ENCODE peak calls at places on chromosomes 5 and 9, in four cellular contexts. A is K562, V is H1, X is HepG2. D is an unnamed sample.

GRCh38 chr5:164296603-164297080 is 791.2 kb downstream of the MAT2B start:
- DNase-seq in V (peak; percentile 57), X (no peak), A (no peak), D (no peak)

GRCh38 chr9:82722556-82722955 is 340.4 kb downstream of the RASEF start:
- DNase-seq in V (no peak), X (no peak), A (no peak), D (no peak)

GRCh38 chr5:124349931-124350330 is 396.5 kb downstream of the ZNF608 start:
- DNase-seq in V (no peak), A (no peak), X (no peak), D (no peak)

GRCh38 chr5:5929231-5929630 is 449.1 kb downstream of the MED10 start:
- DNase-seq in X (no peak), V (no peak), A (no peak), D (no peak)

GRCh38 chr9:104682642-104683041 is 11.7 kb upstream of the OR13D1 start:
- DNase-seq in V (no peak), X (peak; percentile 57), A (peak; percentile 16), D (peak; percentile 21)

GRCh38 chr9:93194584-93194983 is 10.6 kb downstream of the WNK2 start:
- DNase-seq in X (no peak), V (no peak), A (no peak), D (no peak)

GRCh38 chr5:91651704-91652103 is 268.6 kb upstream of the ARRDC3 start:
- DNase-seq in X (no peak), V (no peak), A (no peak), D (no peak)

GRCh38 chr5:171580506-171581265 is 161.2 kb downstream of the FGF18 start:
- DNase-seq in X (no peak), V (no peak), A (no peak), D (no peak)

GRCh38 chr9:92735907-92736600 is 28.6 kb downstream of the BICD2 start:
- DNase-seq in V (no peak), A (no peak), X (no peak), D (no peak)

GRCh38 chr5:15966066-15966640 is 213.4 kb downstream of the MARCHF11 start:
- DNase-seq in V (no peak), X (no peak), A (no peak), D (no peak)

GRCh38 chr5:163580516-163580915 is 75.1 kb downstream of the MAT2B start:
- DNase-seq in X (no peak), V (no peak), A (no peak), D (no peak)

GRCh38 chr5:19920761-19921160 is 67.2 kb downstream of the CDH18 start:
- DNase-seq in A (no peak), X (no peak), V (no peak), D (no peak)

GRCh38 chr9:126487856-126488255 is 125.9 kb upstream of the LMX1B start:
- DNase-seq in X (no peak), V (no peak), A (no peak), D (no peak)

GRCh38 chr9:35028341-35028740 is 38.8 kb downstream of the DNAJB5 start:
- DNase-seq in V (no peak), A (no peak), X (no peak), D (no peak)
- TF ChIP-seq RNF2 in V (no peak), A (no peak), X (no peak), D (no peak)

GRCh38 chr5:148809781-148810524 is 16.5 kb upstream of the ADRB2 start:
- DNase-seq in X (no peak), A (no peak), V (no peak), D (no peak)

GRCh38 chr5:148806520-148806931 is 19.9 kb upstream of the ADRB2 start:
- DNase-seq in A (peak; percentile 64), V (no peak), X (no peak), D (no peak)

GRCh38 chr5:148805323-148806290 is 20.8 kb upstream of the ADRB2 start:
- DNase-seq in V (no peak), A (peak; percentile 45), X (no peak), D (no peak)

GRCh38 chr5:148808864-148809642 is 17.4 kb upstream of the ADRB2 start:
- DNase-seq in X (no peak), A (no peak), V (no peak), D (no peak)

GRCh38 chr5:148807845-148808244 is 18.6 kb upstream of the ADRB2 start:
- DNase-seq in A (peak; percentile 24), X (no peak), V (no peak), D (no peak)
- TF ChIP-seq RNF2 in A (no peak), X (no peak), V (no peak), D (no peak)

GRCh38 chr5:139422307-139422893 is 16.9 kb downstream of the DNAJC18 start:
- DNase-seq in V (no peak), A (peak; percentile 80), X (peak; percentile 66), D (peak; percentile 69)
- TF ChIP-seq RNF2 in V (no peak), A (no peak), X (no peak), D (no peak)

DNA sequence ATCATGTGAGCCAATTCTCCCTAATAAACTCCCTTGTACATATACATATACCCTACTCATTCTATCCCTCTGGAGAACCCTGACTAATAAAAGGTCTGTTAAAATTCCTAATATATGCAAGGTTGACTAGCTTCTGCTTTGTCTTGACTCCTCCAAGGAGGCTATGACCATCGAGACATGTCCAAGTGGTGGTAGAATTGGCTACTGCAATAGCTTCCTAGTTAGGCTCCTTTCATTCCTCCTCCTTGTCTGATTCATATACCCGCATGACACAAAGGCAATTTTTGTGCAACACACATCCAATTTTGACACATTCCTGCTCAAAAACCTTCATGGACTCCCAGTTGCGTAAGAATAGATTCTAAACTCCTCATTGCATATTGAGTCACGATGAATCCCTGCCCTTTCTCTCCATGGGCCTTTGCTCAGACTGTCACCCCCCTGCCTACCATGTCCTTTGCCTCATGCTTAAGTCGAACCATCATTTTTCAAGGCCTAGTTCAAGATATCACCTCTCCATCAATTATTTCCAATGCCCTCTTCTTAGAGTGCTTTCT is 344.5 kb downstream of the ACTL7B start:
- DNase-seq in A (no peak), X (no peak), V (no peak), D (no peak)
- TF ChIP-seq RNF2 in A (no peak), X (no peak), V (no peak), D (no peak)

GRCh38 chr9:95091971-95092320 is 225.6 kb downstream of the FANCC start:
- DNase-seq in A (no peak), X (no peak), V (no peak), D (no peak)
- TF ChIP-seq RNF2 in A (no peak), X (no peak), V (no peak), D (no peak)

GRCh38 chr9:134433909-134434895 is 107.9 kb downstream of the RXRA start:
- DNase-seq in A (no peak), X (no peak), V (no peak), D (no peak)

GRCh38 chr9:134435527-134436355 is 109.5 kb downstream of the RXRA start:
- DNase-seq in X (no peak), V (no peak), A (no peak), D (no peak)

GRCh38 chr9:134433101-134433500 is 106.8 kb downstream of the RXRA start:
- DNase-seq in X (no peak), V (no peak), A (no peak), D (no peak)

GRCh38 chr9:134436356-134436717 is 110.1 kb downstream of the RXRA start:
- DNase-seq in A (no peak), X (no peak), V (no peak), D (no peak)

DNA sequence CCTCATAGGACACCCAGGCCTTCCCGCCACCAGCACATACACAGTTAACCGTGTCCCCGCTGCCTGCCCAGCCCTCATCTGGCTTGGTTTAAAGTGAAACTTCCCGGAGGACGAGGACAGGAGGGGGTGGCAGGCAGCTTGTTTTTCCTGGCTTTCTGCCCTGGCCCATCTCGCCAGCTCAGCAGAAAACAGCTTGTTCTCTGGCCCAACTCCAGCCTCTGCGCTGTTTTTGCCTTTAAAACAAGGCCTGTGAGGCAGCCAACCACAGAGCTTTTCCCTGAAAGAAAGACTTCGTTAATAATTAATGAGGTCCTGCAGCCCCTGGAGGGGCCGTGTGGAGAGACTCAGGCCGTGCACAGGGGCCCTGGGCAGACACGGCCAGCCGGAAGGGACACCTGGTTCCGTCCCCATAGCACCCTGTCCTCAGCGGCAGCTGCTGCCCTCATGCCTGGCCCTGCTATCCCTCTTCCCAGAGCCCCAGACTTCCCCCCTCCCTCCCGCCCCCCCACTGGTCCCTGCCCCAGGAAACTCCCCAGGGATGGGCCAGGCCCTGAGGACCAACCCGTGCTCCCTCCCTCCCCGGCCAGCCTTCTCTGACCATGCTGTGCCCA is 108.7 kb downstream of the RXRA start:
- DNase-seq in X (peak; percentile 97), A (no peak), V (no peak), D (peak; percentile 65)
- TF ChIP-seq RNF2 in X (no peak), A (no peak), V (no peak), D (no peak)

GRCh38 chr5:13316191-13316590 is 628.3 kb downstream of the DNAH5 start:
- DNase-seq in V (no peak), X (no peak), A (no peak), D (no peak)
- TF ChIP-seq RNF2 in V (no peak), X (no peak), A (no peak), D (no peak)

GRCh38 chr9:4499917-4500316 is 9.6 kb downstream of the SLC1A1 start:
- DNase-seq in X (no peak), V (no peak), A (no peak), D (no peak)

GRCh38 chr9:4497395-4497794 is 7.1 kb downstream of the SLC1A1 start:
- DNase-seq in A (no peak), X (no peak), V (no peak), D (no peak)

GRCh38 chr9:4495537-4495936 is 5.3 kb downstream of the SLC1A1 start:
- DNase-seq in A (no peak), V (no peak), X (no peak), D (no peak)

GRCh38 chr9:4496497-4496896 is 6.2 kb downstream of the SLC1A1 start:
- DNase-seq in X (no peak), V (no peak), A (no peak), D (no peak)

DNA sequence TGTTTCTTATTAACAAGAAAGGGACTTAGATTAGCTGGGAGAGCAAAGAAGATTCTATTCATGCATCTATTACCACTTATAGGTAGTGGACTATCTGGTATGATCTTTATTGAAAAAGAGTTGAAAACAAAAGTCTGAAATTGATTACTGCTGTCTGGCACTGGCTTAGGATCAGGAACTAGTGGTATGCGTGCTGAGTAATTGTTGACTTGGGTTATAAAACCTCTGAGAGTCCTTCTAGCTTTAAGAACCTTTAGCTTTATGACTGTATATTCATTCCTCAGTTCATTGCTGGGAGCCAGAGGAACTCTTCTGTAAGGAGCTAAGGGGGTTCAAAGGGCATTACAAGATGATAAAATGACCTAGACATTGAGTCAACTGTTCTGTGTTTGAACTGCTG is 7.6 kb downstream of the SLC1A1 start:
- DNase-seq in X (no peak), A (no peak), V (no peak), D (peak; percentile 19)
- TF ChIP-seq RNF2 in X (no peak), A (no peak), V (no peak), D (no peak)

GRCh38 chr5:178267245-178267644 is 34.6 kb upstream of the PHYKPL start:
- DNase-seq in V (no peak), A (no peak), X (no peak), D (no peak)
- TF ChIP-seq RNF2 in V (no peak), A (no peak), X (no peak), D (no peak)

GRCh38 chr5:128305341-128305740 is 221.8 kb downstream of the SLC12A2 start:
- DNase-seq in A (no peak), V (no peak), X (no peak), D (no peak)

GRCh38 chr5:128300181-128300580 is 216.6 kb downstream of the SLC12A2 start:
- DNase-seq in X (no peak), V (no peak), A (no peak), D (no peak)

GRCh38 chr5:128303593-128303992 is 220.0 kb downstream of the SLC12A2 start:
- DNase-seq in V (no peak), A (no peak), X (no peak), D (no peak)

GRCh38 chr5:128304121-128304520 is 220.6 kb downstream of the SLC12A2 start:
- DNase-seq in V (no peak), A (no peak), X (no peak), D (peak; percentile 9)

GRCh38 chr5:128304791-128305190 is 221.2 kb downstream of the SLC12A2 start:
- DNase-seq in X (no peak), V (no peak), A (no peak), D (no peak)
- TF ChIP-seq RNF2 in X (no peak), V (no peak), A (no peak), D (no peak)

D was measured in A549.